ENCODE peak calls at places on chromosomes 12 and 14, in eight cellular contexts. H is transverse colon; T is stomach; N is left ventricle myocardium inferior; S is psoas muscle; Y is mucosa of descending colon; G is naive thymus-derived CD4-positive, alpha-beta T cell; Q is DND-41. M is an unnamed sample.

GRCh38 chr12:7460375-7461259 is 16.7 kb upstream of the CD163L1 start:
- DNase-seq in H (peak; percentile 54), T (peak; percentile 52), N (peak; percentile 29), S (no peak), Y (no peak), G (peak; percentile 42), Q (peak; percentile 59), M (no peak)

GRCh38 chr14:20934148-20934762 is 21.0 kb upstream of the RNASE2 start:
- DNase-seq in H (peak; percentile 8), T (peak; percentile 36), N (peak; percentile 20), S (peak; percentile 16), Y (no peak), G (no peak), Q (no peak), M (no peak)

GRCh38 chr12:107319536-107320030 is 226.2 kb upstream of the CRY1 start:
- DNase-seq in H (no peak), T (no peak), N (no peak), S (no peak), Y (no peak), G (peak; percentile 55), Q (no peak), M (no peak)

GRCh38 chr12:124466200-124467128 is 100.9 kb downstream of the NCOR2 start:
- DNase-seq in H (peak; percentile 66), T (peak; percentile 57), N (peak; percentile 71), S (peak; percentile 75), Y (peak; percentile 89), G (peak; percentile 78), Q (peak; percentile 96), M (no peak)

GRCh38 chr12:47989666-47990065 is 14.6 kb downstream of the COL2A1 start:
- DNase-seq in H (no peak), T (no peak), N (no peak), S (no peak), Y (no peak), G (no peak), Q (no peak), M (no peak)

GRCh38 chr12:109770104-109770860 is 56.7 kb downstream of the FAM222A start:
- DNase-seq in H (no peak), T (peak; percentile 10), N (no peak), S (no peak), Y (peak; percentile 17), G (no peak), Q (no peak), M (no peak)

GRCh38 chr12:57072661-57073060 is 5.9 kb downstream of the NEMP1 start:
- DNase-seq in H (no peak), T (no peak), N (no peak), S (no peak), Y (no peak), G (no peak), Q (no peak), M (no peak)

GRCh38 chr12:13362260-13362841 is 165.8 kb downstream of the EMP1 start:
- DNase-seq in H (peak; percentile 82), T (peak; percentile 85), N (peak; percentile 37), S (peak; percentile 50), Y (peak; percentile 63), G (no peak), Q (peak; percentile 57), M (no peak)

GRCh38 chr12:124906606-124907261 is 7.7 kb downstream of the UBC start:
- DNase-seq in H (peak; percentile 95), T (peak; percentile 94), N (peak; percentile 66), S (peak; percentile 66), Y (no peak), G (peak; percentile 92), Q (peak; percentile 91), M (peak; percentile 76)

GRCh38 chr12:25368542-25368941 is 117.8 kb upstream of the KRAS start:
- DNase-seq in H (no peak), T (no peak), N (no peak), S (no peak), Y (no peak), G (no peak), Q (no peak), M (no peak)

GRCh38 chr12:94811611-94812010 is 161.3 kb upstream of the TMCC3 start:
- DNase-seq in H (no peak), T (no peak), N (no peak), S (no peak), Y (no peak), G (no peak), Q (no peak), M (no peak)

GRCh38 chr12:94812345-94812744 is 162.0 kb upstream of the TMCC3 start:
- DNase-seq in H (no peak), T (no peak), N (no peak), S (no peak), Y (no peak), G (no peak), Q (no peak), M (no peak)

GRCh38 chr12:94815450-94815849 is 165.1 kb upstream of the TMCC3 start:
- DNase-seq in H (no peak), T (no peak), N (no peak), S (no peak), Y (no peak), G (no peak), Q (no peak), M (no peak)

GRCh38 chr12:94815958-94816357 is 165.6 kb upstream of the TMCC3 start:
- DNase-seq in H (no peak), T (no peak), N (no peak), S (no peak), Y (no peak), G (no peak), Q (peak; percentile 73), M (no peak)

GRCh38 chr12:94813314-94813713 is 163.0 kb upstream of the TMCC3 start:
- DNase-seq in H (no peak), T (no peak), N (no peak), S (no peak), Y (no peak), G (no peak), Q (no peak), M (no peak)
- H3K9me3 ChIP-seq in H (peaks cover 31% of the 10 kb centered on the region), T (peaks cover 14% of the 10 kb centered on the region), N (peaks cover 42% of the 10 kb centered on the region), S (peaks cover 33% of the 10 kb centered on the region), Y (peaks cover 32% of the 10 kb centered on the region), G (peaks cover 17% of the 10 kb centered on the region), Q (peaks cover 25% of the 10 kb centered on the region), M (peaks cover 2% of the 10 kb centered on the region)

GRCh38 chr12:133206390-133206789 is 25.1 kb downstream of the ZNF268 start:
- DNase-seq in H (no peak), T (no peak), N (no peak), S (no peak), Y (no peak), G (no peak), Q (no peak), M (no peak)

GRCh38 chr12:133202493-133203343 is 21.4 kb downstream of the ZNF268 start:
- DNase-seq in H (no peak), T (no peak), N (no peak), S (no peak), Y (no peak), G (no peak), Q (no peak), M (no peak)

GRCh38 chr12:133203344-133204263 is 22.3 kb downstream of the ZNF268 start:
- DNase-seq in H (no peak), T (no peak), N (no peak), S (no peak), Y (no peak), G (no peak), Q (no peak), M (no peak)

GRCh38 chr12:133201888-133202287 is 20.6 kb downstream of the ZNF268 start:
- DNase-seq in H (no peak), T (no peak), N (no peak), S (no peak), Y (no peak), G (no peak), Q (no peak), M (no peak)

DNA sequence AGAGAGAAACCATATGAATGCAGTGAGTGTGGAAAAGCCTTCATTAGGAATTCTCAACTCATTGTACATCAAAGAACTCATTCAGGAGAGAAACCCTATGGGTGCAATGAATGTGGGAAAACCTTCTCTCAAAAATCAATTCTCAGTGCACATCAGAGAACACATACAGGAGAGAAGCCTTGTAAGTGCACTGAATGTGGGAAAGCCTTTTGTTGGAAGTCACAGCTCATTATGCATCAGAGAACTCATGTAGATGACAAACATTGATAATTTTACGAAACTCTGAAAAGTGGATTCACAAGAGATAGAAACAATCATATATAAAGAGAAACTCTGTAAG is 22.9 kb downstream of the ZNF268 start:
- DNase-seq in H (no peak), T (no peak), N (no peak), S (no peak), Y (no peak), G (no peak), Q (no peak), M (no peak)
- H3K9me3 ChIP-seq in H (peaks cover 91% of the 10 kb centered on the region), T (peaks cover 88% of the 10 kb centered on the region), N (peaks cover 98% of the 10 kb centered on the region), S (peaks cover 91% of the 10 kb centered on the region), Y (peaks cover 98% of the 10 kb centered on the region), G (peaks cover 88% of the 10 kb centered on the region), Q (peaks cover 87% of the 10 kb centered on the region), M (peaks cover 38% of the 10 kb centered on the region)

GRCh38 chr12:99122959-99123358 is 477.9 kb downstream of the APAF1 start:
- DNase-seq in H (no peak), T (no peak), N (no peak), S (no peak), Y (no peak), G (no peak), Q (no peak), M (no peak)

GRCh38 chr12:99119449-99119848 is 474.4 kb downstream of the APAF1 start:
- DNase-seq in H (no peak), T (no peak), N (no peak), S (no peak), Y (no peak), G (no peak), Q (no peak), M (no peak)

GRCh38 chr12:99122496-99122895 is 477.4 kb downstream of the APAF1 start:
- DNase-seq in H (no peak), T (no peak), N (no peak), S (no peak), Y (no peak), G (no peak), Q (no peak), M (no peak)

GRCh38 chr12:99121476-99121965 is 476.4 kb downstream of the APAF1 start:
- DNase-seq in H (no peak), T (no peak), N (no peak), S (no peak), Y (no peak), G (no peak), Q (no peak), M (no peak)

DNA sequence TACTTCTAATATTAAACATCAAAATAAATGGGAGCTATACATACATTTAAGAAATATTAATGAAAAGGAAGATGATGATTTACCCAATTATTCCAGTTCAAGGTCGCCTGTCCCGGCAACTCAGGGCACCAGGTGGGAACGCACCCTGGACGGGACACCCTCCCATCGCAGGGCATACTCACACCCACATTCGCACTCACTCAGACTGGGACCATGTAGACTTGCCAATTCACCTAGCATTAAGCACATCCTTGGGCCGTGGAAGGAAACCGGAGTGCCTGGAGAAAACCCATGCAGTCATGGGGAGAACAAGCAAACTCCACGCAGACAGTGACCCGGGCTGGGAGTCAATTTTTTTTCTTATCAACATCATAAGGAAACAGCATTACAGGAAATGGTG is 474.9 kb downstream of the APAF1 start:
- DNase-seq in H (no peak), T (no peak), N (no peak), S (no peak), Y (no peak), G (no peak), Q (no peak), M (no peak)
- H3K9me3 ChIP-seq in H (no peaks in the 10 kb centered on the region), T (no peaks in the 10 kb centered on the region), N (peaks cover 17% of the 10 kb centered on the region), S (no peaks in the 10 kb centered on the region), Y (no peaks in the 10 kb centered on the region), G (no peaks in the 10 kb centered on the region), Q (no peaks in the 10 kb centered on the region), M (no peaks in the 10 kb centered on the region)

DNA sequence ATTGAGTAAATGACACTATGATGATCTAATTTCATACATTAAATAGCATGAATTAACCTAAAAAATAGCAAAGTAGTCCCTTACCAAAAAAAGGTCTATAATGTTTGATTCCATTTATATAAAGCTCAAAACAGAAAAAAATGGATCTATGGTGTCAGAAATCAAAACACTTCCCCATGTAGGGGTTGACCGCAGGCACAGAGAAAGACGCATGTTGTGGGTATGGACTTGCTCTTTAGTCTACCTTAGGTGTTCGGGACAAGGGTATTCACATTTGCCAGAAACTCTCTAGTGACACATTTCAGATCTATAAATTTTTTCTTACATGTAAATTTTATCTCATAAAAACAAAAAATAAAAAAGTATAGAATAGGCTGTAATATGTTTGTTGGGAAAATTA is 1262.9 kb downstream of the TMEM121 start:
- DNase-seq in H (no peak), T (no peak), N (no peak), S (no peak), Y (no peak), G (no peak), Q (no peak), M (no peak)
- H3K9me3 ChIP-seq in H (no peaks in the 10 kb centered on the region), T (no peaks in the 10 kb centered on the region), N (no peaks in the 10 kb centered on the region), S (no peaks in the 10 kb centered on the region), Y (no peaks in the 10 kb centered on the region), G (no peaks in the 10 kb centered on the region), Q (no peaks in the 10 kb centered on the region), M (peaks cover 34% of the 10 kb centered on the region)